ENCODE peak calls at places on chromosomes 6 and 20, in four cellular contexts. Q is IMR-90, F is GM12878, H is PC-3. K is an unnamed sample. For H3K9me3, the result is how much of the 10 kb centered on the place peaks cover.

GRCh38 chr20:18506744-18507143 is 996 bp upstream of the SEC23B start:
- DNase-seq in H (no peak), F (no peak), Q (no peak), K (peak)

GRCh38 chr6:81789303-81789702 is 36.8 kb upstream of the TENT5A start:
- DNase-seq in Q (no peak), F (no peak), H (no peak), K (no peak)

GRCh38 chr20:54920491-54920890 is 445.1 kb downstream of the DOK5 start:
- DNase-seq in Q (no peak), F (no peak), H (no peak), K (no peak)

GRCh38 chr6:38225766-38226165 is 406.2 kb downstream of the ZFAND3 start:
- DNase-seq in H (no peak), Q (no peak), F (no peak), K (no peak)

GRCh38 chr20:36084897-36085617 is 69.5 kb upstream of the EPB41L1 start:
- DNase-seq in Q (no peak), H (peak), F (no peak), K (peak)

GRCh38 chr20:47336013-47336754 is 20.3 kb downstream of the ZMYND8 start:
- DNase-seq in F (no peak), Q (peak), H (no peak), K (no peak)

GRCh38 chr6:145829950-145830349 is 15.4 kb upstream of the FBXO30 start:
- DNase-seq in H (no peak), Q (peak), F (no peak), K (no peak)

GRCh38 chr6:71349395-71349794 is 60.8 kb downstream of the OGFRL1 start:
- DNase-seq in F (no peak), H (peak), Q (peak), K (no peak)

GRCh38 chr6:82072771-82073170 is 174.8 kb downstream of the IBTK start:
- DNase-seq in F (no peak), Q (peak), H (peak), K (no peak)

GRCh38 chr20:19786311-19786710 is 28.3 kb downstream of the RIN2 start:
- DNase-seq in Q (peak), F (no peak), H (peak), K (peak)

GRCh38 chr6:46655803-46656202 is 3.0 kb downstream of the SLC25A27 start:
- DNase-seq in Q (no peak), F (no peak), H (peak), K (no peak)

GRCh38 chr6:15997751-15998388 is 131.0 kb upstream of the MYLIP start:
- DNase-seq in F (no peak), H (no peak), Q (no peak), K (no peak)

GRCh38 chr6:170182093-170182780 is 108.6 kb downstream of the DLL1 start:
- DNase-seq in H (no peak), Q (no peak), F (no peak), K (no peak)
- H3K9me3 ChIP-seq in H (under half), Q (under half), F (under half), K (under half)

GRCh38 chr6:12160350-12160749 is 129.8 kb upstream of the EDN1 start:
- DNase-seq in F (no peak), Q (peak), H (no peak), K (no peak)
- H2AFZ ChIP-seq in F (no peak), Q (no peak), H (no peak), K (no peak)

DNA sequence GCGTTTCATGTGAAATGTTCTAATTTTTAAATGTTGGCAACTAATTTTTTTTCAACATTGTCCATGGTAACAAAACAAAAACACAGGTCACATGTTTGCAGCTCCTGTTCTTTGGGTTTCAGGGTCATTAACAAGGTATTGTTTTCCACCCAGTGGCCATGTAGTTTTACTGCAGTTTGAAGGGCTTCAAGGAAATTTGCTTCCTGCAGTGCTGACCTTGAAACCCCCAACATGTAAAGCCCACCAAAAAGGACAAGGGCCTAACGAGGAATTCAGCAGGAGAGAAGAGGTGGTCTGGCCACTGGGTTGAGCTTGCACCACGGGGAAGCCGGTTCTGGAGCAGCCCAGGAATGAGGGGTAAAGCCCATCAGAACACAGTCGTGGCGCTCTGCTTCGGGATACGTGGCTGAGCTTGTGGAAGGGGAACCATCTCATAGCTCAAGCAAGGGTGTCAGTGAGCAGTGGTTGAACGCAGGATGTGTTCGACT is 13.9 kb upstream of the KLHL31 start:
- DNase-seq in Q (peak), F (no peak), H (peak), K (peak)
- TF ChIP-seq CTCF in Q (peak), F (peak), H (peak), K (peak)

GRCh38 chr6:116858060-116858459 is 19.0 kb upstream of the RFX6 start:
- DNase-seq in H (no peak), F (no peak), Q (no peak), K (no peak)
- H3K9me3 ChIP-seq in H (under half), F (under half), Q (under half), K (under half)

DNA sequence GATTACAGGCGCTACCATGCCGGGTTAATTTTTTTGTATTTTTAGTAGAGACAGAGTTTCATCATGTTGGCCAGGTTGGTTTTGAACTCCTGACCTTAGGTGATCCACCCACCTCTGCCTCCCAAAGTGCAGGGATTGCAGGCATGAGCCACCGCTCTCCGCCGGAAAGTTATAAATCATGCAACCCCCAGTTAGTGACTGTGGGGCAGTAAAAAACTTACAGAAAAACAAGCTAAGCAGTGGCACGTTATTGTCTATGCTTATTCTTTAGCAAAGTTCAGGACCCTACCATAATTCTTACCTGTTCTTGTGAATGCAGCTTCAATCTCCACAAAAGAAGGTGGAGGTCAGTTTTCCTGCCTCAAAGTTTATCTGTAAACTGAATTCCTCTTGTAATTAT is 47.5 kb upstream of the BTN3A2 start:
- DNase-seq in Q (no peak), F (no peak), H (no peak), K (no peak)
- H2AFZ ChIP-seq in Q (no peak), F (no peak), H (no peak), K (no peak)

GRCh38 chr6:4853349-4853748 is 77.1 kb downstream of the CDYL start:
- DNase-seq in H (peak), F (no peak), Q (no peak), K (no peak)

GRCh38 chr6:4849628-4850027 is 73.4 kb downstream of the CDYL start:
- DNase-seq in H (no peak), F (no peak), Q (no peak), K (no peak)

GRCh38 chr6:4852938-4853337 is 76.7 kb downstream of the CDYL start:
- DNase-seq in Q (no peak), H (no peak), F (no peak), K (no peak)

GRCh38 chr6:4849214-4849613 is 73.0 kb downstream of the CDYL start:
- DNase-seq in F (no peak), Q (peak), H (no peak), K (no peak)

GRCh38 chr6:4851035-4851434 is 74.8 kb downstream of the CDYL start:
- DNase-seq in Q (no peak), F (no peak), H (no peak), K (no peak)
- TF ChIP-seq CTCF in Q (no peak), F (no peak), H (no peak), K (no peak)

GRCh38 chr6:2327591-2327990 is 82.2 kb upstream of the GMDS start:
- DNase-seq in Q (no peak), H (no peak), F (no peak), K (no peak)
- H3K9me3 ChIP-seq in Q (under half), H (under half), F (under half), K (under half)